ENCODE peak calls at places on chromosomes 3 and 15, in six cellular contexts. L, D, F, U, B and G are unnamed samples.

GRCh38 chr3:173977747-173978146 is 580.2 kb downstream of the NLGN1 start:
- DNase-seq in L (peak; percentile 81), D (peak; percentile 13), F (no peak), U (peak; percentile 5), B (no peak), G (no peak)

GRCh38 chr15:27324871-27325270 is 353.9 kb downstream of the GABRG3 start:
- DNase-seq in L (no peak), D (no peak), F (no peak), U (no peak), B (no peak), G (no peak)

GRCh38 chr3:106945435-106945834 is 431.8 kb upstream of the CCDC54 start:
- DNase-seq in L (peak; percentile 20), D (no peak), F (no peak), U (no peak), B (no peak), G (no peak)

GRCh38 chr3:45134758-45135521 is 11.2 kb downstream of the CDCP1 start:
- DNase-seq in L (peak; percentile 67), D (no peak), F (no peak), U (no peak), B (no peak), G (no peak)

GRCh38 chr3:167913218-167913902 is 177.8 kb downstream of the SERPINI1 start:
- DNase-seq in L (peak; percentile 3), D (peak; percentile 75), F (peak; percentile 52), U (peak; percentile 54), B (no peak), G (no peak)

GRCh38 chr3:65665922-65666321 is 372.8 kb downstream of the MAGI1 start:
- DNase-seq in L (no peak), D (no peak), F (no peak), U (no peak), B (no peak), G (no peak)

GRCh38 chr15:70152070-70152480 is 54.4 kb upstream of the TLE3 start:
- DNase-seq in L (peak; percentile 18), D (peak; percentile 78), F (no peak), U (peak; percentile 47), B (no peak), G (no peak)

GRCh38 chr3:109257269-109257668 is 59.0 kb downstream of the DPPA2 start:
- DNase-seq in L (peak; percentile 43), D (no peak), F (no peak), U (peak; percentile 96), B (no peak), G (no peak)

GRCh38 chr3:168024537-168024941 is 71.2 kb downstream of the GOLIM4 start:
- DNase-seq in L (peak; percentile 96), D (no peak), F (no peak), U (peak; percentile 93), B (no peak), G (no peak)

GRCh38 chr3:68893600-68894239 is 38.6 kb downstream of the TAFA4 start:
- DNase-seq in L (peak; percentile 44), D (peak; percentile 39), F (no peak), U (peak; percentile 50), B (no peak), G (peak; percentile 36)

GRCh38 chr3:184645304-184645703 is 66.6 kb downstream of the MAGEF1 start:
- DNase-seq in L (peak; percentile 20), D (peak; percentile 78), F (no peak), U (peak; percentile 57), B (no peak), G (no peak)

GRCh38 chr3:27467545-27467944 is 16.6 kb downstream of the SLC4A7 start:
- DNase-seq in L (peak; percentile 61), D (peak; percentile 43), F (no peak), U (peak; percentile 55), B (no peak), G (no peak)

GRCh38 chr3:59326246-59327024 is 276.6 kb upstream of the CFAP20DC start:
- DNase-seq in L (no peak), D (peak; percentile 67), F (peak; percentile 56), U (no peak), B (no peak), G (no peak)

GRCh38 chr15:85380217-85380859 is at the start of gene AKAP13:
- DNase-seq in L (peak; percentile 99), D (peak; percentile 100), F (peak; percentile 100), U (peak; percentile 99), B (peak; percentile 98), G (peak; percentile 98)

GRCh38 chr3:106333911-106334618 is 465.3 kb upstream of the CBLB start:
- DNase-seq in L (peak; percentile 75), D (no peak), F (no peak), U (peak; percentile 61), B (no peak), G (no peak)

GRCh38 chr3:124817079-124817478 is 70.1 kb downstream of the ITGB5 start:
- DNase-seq in L (no peak), D (no peak), F (no peak), U (no peak), B (no peak), G (no peak)
- H3K9ac ChIP-seq in L (no peak overlapping the region), D (no peak overlapping the region), F (no peak overlapping the region), U (no peak overlapping the region), B (no peak overlapping the region), G (no peak overlapping the region)

GRCh38 chr15:97653896-97654295 is 306.6 kb upstream of the ARRDC4 start:
- DNase-seq in L (no peak), D (no peak), F (no peak), U (no peak), B (no peak), G (no peak)
- H2BK15ac ChIP-seq in L (no peak overlapping the region), D (no peak overlapping the region), F (no peak overlapping the region), U (no peak overlapping the region), B (no peak overlapping the region), G (no peak overlapping the region)

DNA sequence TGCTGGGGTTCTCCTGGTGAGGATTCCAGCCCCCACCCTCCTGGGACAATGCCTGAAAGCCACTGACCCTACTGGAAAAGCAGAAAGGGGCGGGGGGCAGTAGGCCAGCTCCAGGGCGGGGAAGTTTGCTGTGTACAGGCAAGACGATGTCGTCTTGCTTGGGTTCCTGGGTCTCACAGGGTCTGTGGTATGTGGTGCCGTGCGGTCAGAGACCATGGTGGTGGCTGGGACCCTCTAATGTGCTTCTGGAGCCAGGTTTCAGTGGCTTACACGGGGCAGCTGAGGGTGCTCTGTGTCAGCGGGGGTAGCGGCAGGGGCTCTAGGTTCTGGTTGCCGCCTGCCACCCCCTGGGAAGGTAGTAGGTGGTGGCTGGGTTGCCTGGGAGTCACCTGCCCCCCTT is 54.2 kb downstream of the RHCG start:
- DNase-seq in L (no peak), D (no peak), F (no peak), U (no peak), B (no peak), G (no peak)
- H3K9ac ChIP-seq in L (no peak overlapping the region), D (no peak overlapping the region), F (no peak overlapping the region), U (no peak overlapping the region), B (no peak overlapping the region), G (no peak overlapping the region)

GRCh38 chr3:10217359-10217758 is 30.9 kb upstream of the TATDN2 start:
- DNase-seq in L (no peak), D (no peak), F (no peak), U (no peak), B (no peak), G (no peak)
- H2BK15ac ChIP-seq in L (no peak overlapping the region), D (no peak overlapping the region), F (no peak overlapping the region), U (no peak overlapping the region), B (no peak overlapping the region), G (no peak overlapping the region)

GRCh38 chr15:73993211-73993994 is 1.1 kb upstream of the PML start:
- DNase-seq in L (no peak), D (no peak), F (no peak), U (no peak), B (no peak), G (no peak)
- H3K9ac ChIP-seq in L (peak overlapping the region; percentile 69), D (no peak overlapping the region), F (no peak overlapping the region), U (peak overlapping the region; percentile 96), B (no peak overlapping the region), G (no peak overlapping the region)

GRCh38 chr3:153274521-153274920 is 112.5 kb downstream of the RAP2B start:
- DNase-seq in L (no peak), D (no peak), F (no peak), U (no peak), B (no peak), G (no peak)
- H2BK15ac ChIP-seq in L (no peak overlapping the region), D (no peak overlapping the region), F (no peak overlapping the region), U (no peak overlapping the region), B (no peak overlapping the region), G (no peak overlapping the region)

GRCh38 chr15:67528536-67528935 is 7.6 kb downstream of the C15orf61 start:
- DNase-seq in L (no peak), D (no peak), F (no peak), U (no peak), B (no peak), G (no peak)

GRCh38 chr15:67533873-67534272 is 8.6 kb upstream of the MAP2K5 start:
- DNase-seq in L (no peak), D (no peak), F (no peak), U (no peak), B (no peak), G (no peak)

GRCh38 chr15:67534360-67534759 is 8.1 kb upstream of the MAP2K5 start:
- DNase-seq in L (no peak), D (no peak), F (no peak), U (no peak), B (no peak), G (no peak)

GRCh38 chr15:67531379-67532059 is 10.6 kb downstream of the C15orf61 start:
- DNase-seq in L (peak; percentile 80), D (no peak), F (no peak), U (no peak), B (no peak), G (no peak)
- H3K9ac ChIP-seq in L (no peak overlapping the region), D (no peak overlapping the region), F (no peak overlapping the region), U (peak overlapping the region; percentile 50), B (no peak overlapping the region), G (no peak overlapping the region)